ENCODE peak calls at places on chromosomes 3 and 15, in seven cellular contexts. N is GM12865, R is type B pancreatic cell, I is nucleus accumbens, L is M059J, T is AML-193, B is lower leg skin. Z is an unnamed sample.

GRCh38 chr15:77535845-77536244 is 96.9 kb downstream of the LINGO1 start:
- DNase-seq in N (no peak), R (no peak), I (no peak), L (peak), T (peak), B (no peak), Z (no peak)

GRCh38 chr3:45690331-45691035 is 1.3 kb downstream of the SACM1L start:
- DNase-seq in N (no peak), R (no peak), I (no peak), L (peak), T (peak), B (no peak), Z (no peak)

GRCh38 chr15:96331942-96332853 is 1.7 kb downstream of the NR2F2 start:
- DNase-seq in N (no peak), R (peak), I (no peak), L (peak), T (no peak), B (peak), Z (no peak)

GRCh38 chr3:39142067-39142466 is 11.3 kb downstream of the CSRNP1 start:
- DNase-seq in N (no peak), R (no peak), I (no peak), L (no peak), T (no peak), B (no peak), Z (no peak)

GRCh38 chr3:79491029-79491634 is 276.7 kb downstream of the ROBO1 start:
- DNase-seq in N (no peak), R (no peak), I (no peak), L (peak), T (no peak), B (no peak), Z (no peak)

GRCh38 chr3:99108508-99108907 is 207.0 kb upstream of the DCBLD2 start:
- DNase-seq in N (no peak), R (no peak), I (no peak), L (peak), T (no peak), B (peak), Z (peak)

GRCh38 chr15:61095804-61096506 is 133.1 kb downstream of the RORA start:
- DNase-seq in N (no peak), R (no peak), I (no peak), L (no peak), T (no peak), B (no peak), Z (no peak)

GRCh38 chr15:38474155-38474757 is 20.3 kb downstream of the FAM98B start:
- DNase-seq in N (peak), R (no peak), I (no peak), L (peak), T (peak), B (peak), Z (peak)

GRCh38 chr15:42716125-42716524 is 20.8 kb downstream of the CDAN1 start:
- DNase-seq in N (no peak), R (no peak), I (no peak), L (no peak), T (no peak), B (no peak), Z (no peak)

GRCh38 chr3:81723732-81724313 is 37.6 kb downstream of the GBE1 start:
- DNase-seq in N (no peak), R (no peak), I (no peak), L (peak), T (no peak), B (no peak), Z (no peak)

GRCh38 chr3:172918568-172919296 is 168.2 kb downstream of the ECT2 start:
- DNase-seq in N (no peak), R (no peak), I (no peak), L (no peak), T (no peak), B (no peak), Z (no peak)

GRCh38 chr15:61228025-61228901 is 839 bp downstream of the RORA start:
- DNase-seq in N (no peak), R (no peak), I (no peak), L (peak), T (no peak), B (no peak), Z (no peak)

GRCh38 chr15:86857701-86858100 is 778.0 kb downstream of the AGBL1 start:
- DNase-seq in N (no peak), R (no peak), I (no peak), L (no peak), T (no peak), B (no peak), Z (no peak)

GRCh38 chr15:59292393-59292792 is 80.3 kb downstream of the MYO1E start:
- DNase-seq in N (peak), R (no peak), I (no peak), L (peak), T (no peak), B (no peak), Z (no peak)

GRCh38 chr3:32614956-32615355 is 44.3 kb upstream of the DYNC1LI1 start:
- DNase-seq in N (no peak), R (no peak), I (no peak), L (peak), T (no peak), B (no peak), Z (no peak)

GRCh38 chr3:187777331-187778046 is 32.2 kb upstream of the BCL6 start:
- DNase-seq in N (peak), R (no peak), I (no peak), L (peak), T (peak), B (peak), Z (no peak)

GRCh38 chr3:194986208-194987043 is 284.5 kb downstream of the XXYLT1 start:
- DNase-seq in N (no peak), R (peak), I (no peak), L (peak), T (peak), B (peak), Z (no peak)

GRCh38 chr3:40046149-40046548 is 236.7 kb downstream of the MYRIP start:
- DNase-seq in N (no peak), R (no peak), I (no peak), L (no peak), T (no peak), B (no peak), Z (no peak)

GRCh38 chr15:82537351-82537908 is 2.8 kb downstream of the RPS17 start:
- DNase-seq in N (no peak), R (no peak), I (no peak), L (no peak), T (no peak), B (no peak), Z (no peak)

GRCh38 chr3:179410317-179410716 is 41.0 kb downstream of the GNB4 start:
- DNase-seq in N (no peak), R (no peak), I (no peak), L (peak), T (no peak), B (no peak), Z (no peak)

GRCh38 chr3:36876181-36876936 is 68.5 kb downstream of the TRANK1 start:
- DNase-seq in N (peak), R (no peak), I (no peak), L (no peak), T (peak), B (no peak), Z (no peak)

GRCh38 chr3:194384156-194384555 is 14.6 kb upstream of the LRRC15 start:
- DNase-seq in N (no peak), R (peak), I (no peak), L (no peak), T (no peak), B (no peak), Z (no peak)

GRCh38 chr15:39784125-39784524 is 1.5 kb upstream of the FSIP1 start:
- DNase-seq in N (no peak), R (no peak), I (no peak), L (peak), T (no peak), B (no peak), Z (no peak)

GRCh38 chr3:161915283-161915682 is 418.7 kb downstream of the OTOL1 start:
- DNase-seq in N (no peak), R (no peak), I (no peak), L (no peak), T (no peak), B (no peak), Z (no peak)

GRCh38 chr3:128408693-128409620 is 57.7 kb downstream of the DNAJB8 start:
- DNase-seq in N (no peak), R (no peak), I (no peak), L (no peak), T (no peak), B (no peak), Z (no peak)

GRCh38 chr3:194095464-194095863 is 40.5 kb upstream of the HES1 start:
- DNase-seq in N (no peak), R (no peak), I (no peak), L (peak), T (peak), B (peak), Z (no peak)

GRCh38 chr3:57942872-57943283 is 65.3 kb upstream of the FLNB start:
- DNase-seq in N (no peak), R (no peak), I (no peak), L (peak), T (no peak), B (peak), Z (no peak)

GRCh38 chr3:104460477-104461406 is 906.0 kb upstream of the ALCAM start:
- DNase-seq in N (peak), R (no peak), I (no peak), L (peak), T (no peak), B (no peak), Z (peak)

GRCh38 chr15:76335851-76336253 is 721 bp upstream of the ISL2 start:
- DNase-seq in N (peak), R (no peak), I (no peak), L (no peak), T (no peak), B (no peak), Z (no peak)

GRCh38 chr15:81073796-81074195 is 60.3 kb upstream of the CFAP161 start:
- DNase-seq in N (no peak), R (no peak), I (no peak), L (no peak), T (no peak), B (no peak), Z (no peak)

GRCh38 chr3:177992993-177993969 is 543.0 kb upstream of the KCNMB2 start:
- DNase-seq in N (no peak), R (no peak), I (no peak), L (no peak), T (no peak), B (no peak), Z (no peak)

GRCh38 chr3:96214941-96215340 is 599.5 kb upstream of the EPHA6 start:
- DNase-seq in N (no peak), R (no peak), I (no peak), L (no peak), T (no peak), B (no peak), Z (no peak)

GRCh38 chr15:59260090-59260489 is 53.4 kb downstream of the LDHAL6B start:
- DNase-seq in N (no peak), R (no peak), I (peak), L (no peak), T (no peak), B (no peak), Z (no peak)

GRCh38 chr3:105722943-105723556 is 145.8 kb downstream of the CBLB start:
- DNase-seq in N (peak), R (no peak), I (no peak), L (no peak), T (peak), B (no peak), Z (no peak)

GRCh38 chr15:99454941-99455795 is 110.6 kb upstream of the MEF2A start:
- DNase-seq in N (no peak), R (no peak), I (no peak), L (peak), T (no peak), B (peak), Z (peak)

GRCh38 chr3:59925946-59926345 is 876.1 kb upstream of the CFAP20DC start:
- DNase-seq in N (no peak), R (no peak), I (no peak), L (no peak), T (no peak), B (no peak), Z (no peak)

GRCh38 chr3:63864008-63864871 is 573 bp downstream of the ATXN7 start:
- DNase-seq in N (peak), R (peak), I (no peak), L (peak), T (peak), B (peak), Z (no peak)

Z was measured in brain pericyte.